ENCODE peak calls at places on chromosome 13, in five cellular contexts. M is Calu3, Q is activated B cell treated with CpG ODN at 0.5 μM for 24 hours, E is heart right ventricle, Y is endodermal cell. D is an unnamed sample.
A peak's percentile ranks its signal among the peaks of the same experiment; 100 is the strongest.

GRCh38 chr13:100203696-100204367 is 114.9 kb downstream of the PCCA start:
- DNase-seq in Y (no peak), Q (no peak), E (no peak), M (no peak), D (no peak)

GRCh38 chr13:73702419-73703071 is 431.7 kb downstream of the KLF12 start:
- DNase-seq in Q (no peak), M (no peak), E (no peak), Y (no peak), D (peak; percentile 34)

GRCh38 chr13:42996584-42996983 is 4.5 kb upstream of the EPSTI1 start:
- DNase-seq in E (no peak), Y (no peak), Q (no peak), M (no peak), D (no peak)

GRCh38 chr13:79413521-79413920 is 7.5 kb upstream of the RBM26 start:
- DNase-seq in E (no peak), Q (no peak), M (no peak), Y (no peak), D (no peak)

GRCh38 chr13:114285166-114285808 is 3.9 kb downstream of the UPF3A start:
- DNase-seq in E (no peak), Q (no peak), M (no peak), Y (no peak), D (no peak)

GRCh38 chr13:110628477-110628793 is 13.1 kb downstream of the NAXD start:
- DNase-seq in Q (no peak), M (no peak), Y (peak; percentile 42), E (no peak), D (no peak)

GRCh38 chr13:35718084-35718483 is 241.6 kb upstream of the MAB21L1 start:
- DNase-seq in Q (no peak), M (no peak), Y (no peak), E (no peak), D (no peak)

GRCh38 chr13:39577203-39577602 is 25.8 kb downstream of the LHFPL6 start:
- DNase-seq in Y (no peak), M (no peak), E (no peak), Q (no peak), D (no peak)

GRCh38 chr13:43558312-43558711 is 228.5 kb downstream of the ENOX1 start:
- DNase-seq in E (no peak), Y (no peak), Q (no peak), M (no peak), D (no peak)

GRCh38 chr13:76764429-76764828 is 121.8 kb downstream of the KCTD12 start:
- DNase-seq in Y (no peak), E (peak; percentile 32), Q (no peak), M (peak; percentile 1), D (no peak)

GRCh38 chr13:25687622-25688225 is 315.9 kb downstream of the ATP8A2 start:
- DNase-seq in M (no peak), Q (no peak), Y (no peak), E (peak; percentile 13), D (no peak)

GRCh38 chr13:33262997-33263396 is 22.6 kb downstream of the STARD13 start:
- DNase-seq in M (no peak), Y (no peak), E (no peak), Q (no peak), D (no peak)

GRCh38 chr13:82675024-82675423 is 1207.2 kb downstream of the SLITRK1 start:
- DNase-seq in E (no peak), Q (no peak), M (no peak), Y (no peak), D (no peak)

GRCh38 chr13:24854311-24854710 is 90.3 kb downstream of the RNF17 start:
- DNase-seq in Q (no peak), Y (no peak), M (no peak), E (no peak), D (no peak)

DNA sequence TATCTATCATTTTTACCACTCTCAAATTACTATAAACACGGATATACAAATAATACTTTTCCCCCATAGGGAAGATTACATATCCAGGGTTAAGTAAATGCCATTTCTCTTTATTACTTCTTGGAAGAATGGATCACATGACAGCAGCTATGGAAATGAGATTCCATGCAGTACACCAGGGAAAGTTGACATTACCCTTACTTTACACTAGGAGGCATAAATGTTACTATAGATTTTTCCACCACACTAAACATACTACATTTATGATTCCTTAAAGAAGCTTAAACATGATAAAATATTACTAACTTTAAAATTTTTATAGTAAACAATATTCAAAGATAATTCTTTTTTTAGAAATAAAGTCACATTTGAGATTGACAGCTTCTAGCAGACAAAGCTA is 611.4 kb downstream of the PCDH9 start:
- DNase-seq in E (no peak), Q (no peak), M (no peak), Y (no peak), D (peak; percentile 14)
- TF ChIP-seq CTCF in E (peak; percentile 41), Q (no peak), M (no peak), Y (peak; percentile 77), D (peak; percentile 1)

GRCh38 chr13:49908637-49909036 is 27.5 kb downstream of the SPRYD7 start:
- DNase-seq in E (no peak), M (no peak), Y (peak; percentile 52), Q (no peak), D (no peak)
- TF ChIP-seq CTCF in E (no peak), M (no peak), Y (peak; percentile 66), Q (no peak), D (no peak)

GRCh38 chr13:28655566-28655965 is 3.4 kb upstream of the POMP start:
- DNase-seq in Q (no peak), Y (no peak), M (no peak), E (no peak), D (no peak)

GRCh38 chr13:28659611-28659970 is 661 bp downstream of the POMP start:
- DNase-seq in Q (no peak), E (no peak), Y (no peak), M (no peak), D (peak; percentile 19)

GRCh38 chr13:28658539-28658795 is 463 bp upstream of the POMP start:
- DNase-seq in Q (no peak), E (no peak), Y (no peak), M (no peak), D (no peak)

GRCh38 chr13:28657784-28658538 is 969 bp upstream of the POMP start:
- DNase-seq in M (no peak), Q (no peak), Y (no peak), E (no peak), D (peak; percentile 20)

GRCh38 chr13:28658796-28659610 is at the start of gene POMP:
- DNase-seq in Q (peak; percentile 96), M (peak; percentile 84), E (peak; percentile 96), Y (peak; percentile 94), D (peak; percentile 94)
- TF ChIP-seq CTCF in Q (no peak), M (no peak), E (no peak), Y (no peak), D (no peak)

GRCh38 chr13:80871481-80871880 is 530.6 kb upstream of the SPRY2 start:
- DNase-seq in E (no peak), Q (no peak), M (no peak), Y (no peak), D (no peak)
- TF ChIP-seq CTCF in E (no peak), Q (no peak), M (no peak), Y (no peak), D (no peak)

GRCh38 chr13:20702945-20703784 is at the start of gene IL17D:
- DNase-seq in E (no peak), Y (peak; percentile 79), Q (peak; percentile 40), M (peak; percentile 25), D (peak; percentile 63)

GRCh38 chr13:20706661-20707060 is 3.2 kb downstream of the IL17D start:
- DNase-seq in Q (no peak), E (no peak), Y (no peak), M (no peak), D (no peak)

GRCh38 chr13:20704459-20705069 is 1.1 kb downstream of the IL17D start:
- DNase-seq in M (no peak), E (no peak), Y (peak; percentile 57), Q (no peak), D (no peak)

GRCh38 chr13:20702530-20702929 is 969 bp upstream of the IL17D start:
- DNase-seq in Y (no peak), Q (no peak), E (no peak), M (no peak), D (no peak)

GRCh38 chr13:20703785-20704458 is 423 bp downstream of the IL17D start:
- DNase-seq in Y (peak; percentile 92), Q (peak; percentile 72), E (peak; percentile 76), M (peak; percentile 89), D (peak; percentile 90)
- TF ChIP-seq CTCF in Y (peak; percentile 69), Q (no peak), E (peak; percentile 52), M (no peak), D (peak; percentile 67)

GRCh38 chr13:30581582-30581981 is 36.1 kb upstream of the USPL1 start:
- DNase-seq in Q (no peak), Y (peak; percentile 54), M (peak; percentile 9), E (no peak), D (peak; percentile 35)
- TF ChIP-seq CTCF in Q (no peak), Y (peak; percentile 74), M (no peak), E (peak; percentile 33), D (peak; percentile 39)

GRCh38 chr13:112586334-112586733 is 1.6 kb downstream of the TUBGCP3 start:
- DNase-seq in Q (no peak), E (no peak), M (no peak), Y (no peak), D (no peak)

GRCh38 chr13:112587359-112587766 is 590 bp downstream of the TUBGCP3 start:
- DNase-seq in E (peak; percentile 83), Y (peak; percentile 89), M (peak; percentile 54), Q (peak; percentile 58), D (peak; percentile 84)

GRCh38 chr13:112588490-112589297 is 741 bp upstream of the TUBGCP3 start:
- DNase-seq in M (peak; percentile 2), E (no peak), Y (no peak), Q (no peak), D (no peak)

GRCh38 chr13:112583592-112584277 is 4.2 kb downstream of the TUBGCP3 start:
- DNase-seq in Q (peak; percentile 27), E (no peak), M (no peak), Y (no peak), D (peak; percentile 62)

GRCh38 chr13:112587767-112588489 is at the start of gene TUBGCP3:
- DNase-seq in M (peak; percentile 66), Y (peak; percentile 91), Q (peak; percentile 76), E (peak; percentile 88), D (peak; percentile 92)
- TF ChIP-seq CTCF in M (no peak), Y (peak; percentile 35), Q (no peak), E (no peak), D (no peak)

GRCh38 chr13:113157929-113158747 is at the start of gene PROZ:
- DNase-seq in M (no peak), Y (no peak), E (no peak), Q (no peak), D (no peak)
- TF ChIP-seq CTCF in M (no peak), Y (no peak), E (no peak), Q (no peak), D (no peak)

DNA sequence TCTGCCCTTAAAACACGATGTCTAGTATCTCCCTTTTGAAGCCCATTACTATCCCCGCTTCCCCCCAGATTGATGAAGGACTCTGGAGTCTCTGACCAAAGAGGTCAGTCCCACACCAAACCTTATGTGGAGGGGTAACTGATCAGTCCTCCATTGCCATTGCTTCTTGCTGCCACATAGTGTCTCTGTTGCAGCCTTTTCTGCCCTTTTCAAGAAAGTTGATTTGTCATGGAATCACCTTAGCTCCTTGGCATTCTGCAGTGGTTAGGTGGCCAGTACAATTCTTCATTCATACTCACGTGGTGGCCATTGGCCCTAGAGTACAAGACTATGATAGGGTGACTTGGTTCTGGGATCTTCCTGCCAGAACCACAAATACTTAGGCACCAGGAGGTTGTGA is 8.4 kb upstream of the HTR2A start:
- DNase-seq in E (no peak), Q (no peak), M (no peak), Y (no peak), D (no peak)
- TF ChIP-seq CTCF in E (no peak), Q (no peak), M (no peak), Y (peak; percentile 69), D (peak; percentile 55)

D was measured in GM10248.